ENCODE peak calls at places on chromosomes 5 and 9, in eight cellular contexts. Z is fibroblast of lung; F is body of pancreas; A is SJSA1; C is hippocampal formation; E is stimulated activated CD4-positive, alpha-beta T cell treated with anti-CD3 and anti-CD28 coated beads, Interleukin-15, amount 100 ng/mL, for 24 hours; L is stimulated activated naive CD8-positive, alpha-beta T cell treated with anti-CD3 and anti-CD28 coated beads, Interleukin-15, Interleukin-2, amounts not matched to agents 100 U/mL and 50 U/mL, for 24 hours; G is CD4-positive, alpha-beta T cell. U is an unnamed sample.

GRCh38 chr5:79962580-79963222 is 28.4 kb downstream of the MTX3 start:
- DNase-seq in Z (no peak), G (no peak), L (peak; percentile 62), F (no peak), E (peak; percentile 71), A (no peak), C (no peak), U (no peak)

GRCh38 chr9:129483467-129484324 is 137.2 kb downstream of the C9orf50 start:
- DNase-seq in L (peak; percentile 55), F (peak; percentile 92), G (no peak), Z (peak; percentile 94), E (peak; percentile 31), A (peak; percentile 70), C (peak; percentile 42), U (no peak)

GRCh38 chr9:131125038-131125287 is 423 bp upstream of the NUP214 start:
- DNase-seq in L (no peak), C (no peak), E (peak; percentile 8), F (no peak), Z (no peak), A (no peak), G (no peak), U (no peak)

GRCh38 chr9:92719028-92719647 is 45.5 kb downstream of the BICD2 start:
- DNase-seq in F (no peak), G (no peak), C (no peak), E (no peak), A (no peak), Z (no peak), L (no peak), U (no peak)

GRCh38 chr9:128903871-128904371 is 16.9 kb upstream of the PHYHD1 start:
- DNase-seq in L (no peak), G (no peak), F (no peak), A (peak; percentile 32), C (no peak), Z (peak; percentile 32), E (peak; percentile 35), U (no peak)

GRCh38 chr9:124505901-124506346 is 1.3 kb downstream of the NR5A1 start:
- DNase-seq in A (no peak), C (no peak), L (no peak), E (no peak), G (no peak), Z (no peak), F (no peak), U (no peak)

GRCh38 chr9:93198117-93198838 is 14.3 kb downstream of the WNK2 start:
- DNase-seq in G (no peak), L (no peak), F (peak; percentile 38), C (no peak), A (no peak), E (no peak), Z (no peak), U (no peak)

GRCh38 chr9:34328500-34328982 is 527 bp downstream of the KIF24 start:
- DNase-seq in E (no peak), L (no peak), F (no peak), G (no peak), A (no peak), Z (peak; percentile 8), C (no peak), U (no peak)

GRCh38 chr9:89428901-89429890 is 68.7 kb downstream of the SEMA4D start:
- DNase-seq in G (peak; percentile 60), F (no peak), E (peak; percentile 58), C (no peak), Z (no peak), L (peak; percentile 49), A (no peak), U (no peak)

GRCh38 chr9:72583370-72583769 is 62.0 kb downstream of the TMC1 start:
- DNase-seq in L (no peak), Z (no peak), G (no peak), E (no peak), F (no peak), C (no peak), A (no peak), U (peak; percentile 87)

GRCh38 chr5:118857700-118858099 is 130.6 kb downstream of the DTWD2 start:
- DNase-seq in Z (peak; percentile 2), G (no peak), C (no peak), F (peak; percentile 42), A (no peak), E (no peak), L (no peak), U (no peak)

GRCh38 chr5:176857514-176858273 is 41.5 kb downstream of the HK3 start:
- DNase-seq in C (no peak), Z (no peak), L (no peak), F (no peak), E (no peak), A (no peak), G (no peak), U (no peak)

GRCh38 chr5:91221917-91222316 is 161.2 kb downstream of the ARRDC3 start:
- DNase-seq in L (no peak), E (no peak), G (no peak), C (no peak), F (no peak), Z (no peak), A (no peak), U (no peak)

U was measured in foreskin melanocyte.